ENCODE peak calls at places on chromosomes 16 and 17, in five cellular contexts. J is psoas muscle; O is tibial nerve; N is CD8-positive, alpha-beta T cell; R is uterus. Y is an unnamed sample.
A peak's percentile ranks its signal among the peaks of the same experiment; 100 is the strongest.

GRCh38 chr17:54992797-54993639 is 24.5 kb downstream of the STXBP4 start:
- DNase-seq in J (no peak), O (no peak), N (no peak), R (no peak), Y (no peak)

GRCh38 chr17:5555254-5555653 is 29.1 kb downstream of the NLRP1 start:
- DNase-seq in J (no peak), O (no peak), N (no peak), R (no peak), Y (no peak)

GRCh38 chr16:68992521-68992920 is 112.9 kb upstream of the HAS3 start:
- DNase-seq in J (no peak), O (no peak), N (no peak), R (no peak), Y (no peak)

GRCh38 chr17:74750327-74751069 is 2.1 kb downstream of the NHERF1 start:
- DNase-seq in J (peak; percentile 53), O (no peak), N (no peak), R (no peak), Y (no peak)

GRCh38 chr17:78022425-78022824 is 63.9 kb downstream of the TNRC6C start:
- DNase-seq in J (no peak), O (no peak), N (no peak), R (no peak), Y (no peak)

GRCh38 chr16:86874141-86874540 is 295.8 kb downstream of the FOXL1 start:
- DNase-seq in J (no peak), O (no peak), N (no peak), R (no peak), Y (no peak)

GRCh38 chr17:77817953-77818352 is 140.6 kb upstream of the TNRC6C start:
- DNase-seq in J (no peak), O (no peak), N (no peak), R (no peak), Y (no peak)

GRCh38 chr17:1714488-1714979 is 4.4 kb upstream of the TLCD2 start:
- DNase-seq in J (peak; percentile 99), O (peak; percentile 99), N (no peak), R (peak; percentile 98), Y (peak; percentile 99)

GRCh38 chr16:56608876-56609462 is 585 bp downstream of the MT2A start:
- DNase-seq in J (peak; percentile 64), O (no peak), N (peak; percentile 27), R (no peak), Y (no peak)

GRCh38 chr16:87252269-87252970 is 64.8 kb downstream of the C16orf95 start:
- DNase-seq in J (no peak), O (no peak), N (no peak), R (no peak), Y (no peak)

GRCh38 chr16:1708768-1709180 is 2.8 kb downstream of the MAPK8IP3 start:
- DNase-seq in J (peak; percentile 70), O (no peak), N (no peak), R (no peak), Y (no peak)

GRCh38 chr16:1707193-1707790 is 1.3 kb downstream of the MAPK8IP3 start:
- DNase-seq in J (no peak), O (no peak), N (no peak), R (no peak), Y (no peak)

GRCh38 chr16:1708083-1708767 is 2.2 kb downstream of the MAPK8IP3 start:
- DNase-seq in J (no peak), O (no peak), N (no peak), R (no peak), Y (no peak)

GRCh38 chr16:1705688-1706385 is at the start of gene MAPK8IP3:
- DNase-seq in J (peak; percentile 96), O (peak; percentile 89), N (peak; percentile 94), R (peak; percentile 82), Y (peak; percentile 98)

DNA sequence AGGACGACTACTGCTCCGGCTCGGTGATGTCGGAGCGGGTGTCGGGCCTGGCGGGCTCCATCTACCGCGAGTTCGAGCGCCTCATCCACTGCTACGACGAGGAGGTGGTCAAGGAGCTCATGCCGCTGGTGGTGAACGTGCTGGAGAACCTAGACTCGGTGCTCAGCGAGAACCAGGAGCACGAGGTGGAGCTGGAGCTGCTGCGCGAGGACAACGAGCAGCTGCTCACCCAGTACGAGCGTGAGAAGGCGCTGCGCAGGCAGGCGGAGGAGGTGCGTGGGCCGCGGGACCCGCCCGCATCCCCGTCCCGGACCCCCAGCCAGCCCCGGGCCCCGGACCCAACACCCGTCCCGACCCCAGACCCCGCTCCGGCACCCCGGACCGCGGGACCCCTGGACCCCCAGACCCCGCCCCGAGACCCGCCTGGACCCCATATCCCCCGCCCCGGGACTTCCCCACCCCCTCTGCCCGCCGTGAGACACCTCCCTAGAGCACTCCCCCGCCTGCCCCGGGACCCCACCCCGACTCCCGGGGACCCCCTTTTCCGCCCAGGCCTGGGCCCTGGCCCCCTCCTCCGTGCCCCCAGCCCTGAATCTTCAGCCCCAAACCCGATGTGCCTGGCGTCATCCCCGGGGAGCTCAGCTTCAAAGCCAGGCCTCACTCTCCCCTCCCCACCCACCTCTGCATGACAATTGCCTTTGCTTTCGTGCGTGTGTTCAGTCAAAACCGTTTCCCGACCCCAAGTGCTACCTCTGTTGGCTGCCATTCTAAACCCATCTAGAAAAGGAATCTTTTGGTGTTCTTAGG is 594 bp downstream of the MAPK8IP3 start:
- DNase-seq in J (no peak), O (no peak), N (peak; percentile 31), R (no peak), Y (peak; percentile 46)
- H3K4me1 ChIP-seq in J (peaks cover 29% of the 10 kb centered on the region), O (peaks cover 23% of the 10 kb centered on the region), N (peaks cover 32% of the 10 kb centered on the region), R (no peaks in the 10 kb centered on the region), Y (peaks cover 13% of the 10 kb centered on the region)

GRCh38 chr16:22120440-22120839 is 28.1 kb downstream of the VWA3A start:
- DNase-seq in J (no peak), O (no peak), N (no peak), R (no peak), Y (no peak)
- TF ChIP-seq CTCF in J (no peak), O (no peak), N (no peak), R (no peak), Y (no peak)

GRCh38 chr16:28146536-28146935 is 65.2 kb downstream of the XPO6 start:
- DNase-seq in J (no peak), O (no peak), N (no peak), R (no peak), Y (no peak)
- H3K4me1 ChIP-seq in J (no peaks in the 10 kb centered on the region), O (no peaks in the 10 kb centered on the region), N (peaks cover 91% of the 10 kb centered on the region), R (no peaks in the 10 kb centered on the region), Y (no peaks in the 10 kb centered on the region)

GRCh38 chr17:66533572-66533971 is 231.2 kb downstream of the PRKCA start:
- DNase-seq in J (no peak), O (no peak), N (no peak), R (peak; percentile 56), Y (peak; percentile 37)
- TF ChIP-seq CTCF in J (no peak), O (no peak), N (no peak), R (peak; percentile 21), Y (no peak)

GRCh38 chr17:46089389-46089965 is 90.4 kb downstream of the STH start:
- DNase-seq in J (no peak), O (no peak), N (no peak), R (no peak), Y (no peak)
- H3K4me1 ChIP-seq in J (peaks cover 50% of the 10 kb centered on the region), O (peaks cover 3% of the 10 kb centered on the region), N (peaks cover 3% of the 10 kb centered on the region), R (peaks cover 8% of the 10 kb centered on the region), Y (peaks cover 6% of the 10 kb centered on the region)

GRCh38 chr17:81710514-81711308 is 1.4 kb upstream of the SLC25A10 start:
- DNase-seq in J (no peak), O (no peak), N (no peak), R (no peak), Y (no peak)
- TF ChIP-seq CTCF in J (no peak), O (no peak), N (no peak), R (no peak), Y (no peak)